ENCODE peak calls at places on chromosome 9, in seven cellular contexts. One of them, this sample, is unnamed.

GRCh38 chr9:123550012-123550411 is 194.0 kb downstream of the CRB2 start:
- DNase-seq in non-pigmented ciliary epithelial cell: no peak
- DNase-seq in NCI-H524: no peak
- DNase-seq in ELR: no peak
- DNase-seq in AG09309: no peak
- DNase-seq in mesendoderm: peak; percentile 49
- DNase-seq in CD4-positive, alpha-beta memory T cell: no peak
- DNase-seq in this sample: no peak

GRCh38 chr9:134894136-134894860 is 13.7 kb downstream of the FCN2 start:
- DNase-seq in non-pigmented ciliary epithelial cell: no peak
- DNase-seq in NCI-H524: no peak
- DNase-seq in ELR: no peak
- DNase-seq in AG09309: no peak
- DNase-seq in mesendoderm: no peak
- DNase-seq in CD4-positive, alpha-beta memory T cell: no peak
- DNase-seq in this sample: no peak

GRCh38 chr9:132823370-132824144 is 54.5 kb downstream of the AK8 start:
- DNase-seq in non-pigmented ciliary epithelial cell: no peak
- DNase-seq in NCI-H524: no peak
- DNase-seq in ELR: no peak
- DNase-seq in AG09309: no peak
- DNase-seq in mesendoderm: no peak
- DNase-seq in CD4-positive, alpha-beta memory T cell: no peak
- DNase-seq in this sample: no peak

GRCh38 chr9:121295662-121296191 is 27.8 kb downstream of the GSN start:
- DNase-seq in non-pigmented ciliary epithelial cell: no peak
- DNase-seq in NCI-H524: no peak
- DNase-seq in ELR: no peak
- DNase-seq in AG09309: no peak
- DNase-seq in mesendoderm: no peak
- DNase-seq in CD4-positive, alpha-beta memory T cell: no peak
- DNase-seq in this sample: no peak

GRCh38 chr9:133738039-133738805 is at the start of gene SARDH:
- DNase-seq in non-pigmented ciliary epithelial cell: no peak
- DNase-seq in NCI-H524: peak; percentile 94
- DNase-seq in ELR: peak; percentile 40
- DNase-seq in AG09309: no peak
- DNase-seq in mesendoderm: peak; percentile 91
- DNase-seq in CD4-positive, alpha-beta memory T cell: no peak
- DNase-seq in this sample: peak; percentile 60

GRCh38 chr9:96464426-96464825 is 14.5 kb downstream of the HABP4 start:
- DNase-seq in non-pigmented ciliary epithelial cell: no peak
- DNase-seq in NCI-H524: no peak
- DNase-seq in ELR: no peak
- DNase-seq in AG09309: no peak
- DNase-seq in mesendoderm: no peak
- DNase-seq in CD4-positive, alpha-beta memory T cell: no peak
- DNase-seq in this sample: no peak

GRCh38 chr9:5800969-5801738 is 31.8 kb downstream of the ERMP1 start:
- DNase-seq in non-pigmented ciliary epithelial cell: no peak
- DNase-seq in NCI-H524: no peak
- DNase-seq in ELR: no peak
- DNase-seq in AG09309: no peak
- DNase-seq in mesendoderm: peak; percentile 10
- DNase-seq in CD4-positive, alpha-beta memory T cell: no peak
- DNase-seq in this sample: no peak

GRCh38 chr9:37903581-37903830 is 421 bp downstream of the SLC25A51 start:
- DNase-seq in non-pigmented ciliary epithelial cell: no peak
- DNase-seq in NCI-H524: no peak
- DNase-seq in ELR: peak; percentile 64
- DNase-seq in AG09309: no peak
- DNase-seq in mesendoderm: peak; percentile 61
- DNase-seq in CD4-positive, alpha-beta memory T cell: no peak
- DNase-seq in this sample: peak; percentile 49

GRCh38 chr9:131397100-131397790 is 3.4 kb downstream of the PRRC2B start:
- DNase-seq in non-pigmented ciliary epithelial cell: no peak
- DNase-seq in NCI-H524: no peak
- DNase-seq in ELR: peak; percentile 64
- DNase-seq in AG09309: no peak
- DNase-seq in mesendoderm: peak; percentile 96
- DNase-seq in CD4-positive, alpha-beta memory T cell: no peak
- DNase-seq in this sample: no peak

GRCh38 chr9:38443181-38443580 is 18.9 kb upstream of the IGFBPL1 start:
- DNase-seq in non-pigmented ciliary epithelial cell: no peak
- DNase-seq in NCI-H524: no peak
- DNase-seq in ELR: peak; percentile 52
- DNase-seq in AG09309: no peak
- DNase-seq in mesendoderm: peak; percentile 47
- DNase-seq in CD4-positive, alpha-beta memory T cell: no peak
- DNase-seq in this sample: peak; percentile 16

GRCh38 chr9:34463098-34463900 is 4.7 kb downstream of the DNAI1 start:
- DNase-seq in non-pigmented ciliary epithelial cell: no peak
- DNase-seq in NCI-H524: no peak
- DNase-seq in ELR: peak; percentile 90
- DNase-seq in AG09309: peak; percentile 78
- DNase-seq in mesendoderm: no peak
- DNase-seq in CD4-positive, alpha-beta memory T cell: no peak
- DNase-seq in this sample: no peak

GRCh38 chr9:115985657-115986056 is 167.9 kb upstream of the PAPPA start:
- DNase-seq in non-pigmented ciliary epithelial cell: no peak
- DNase-seq in NCI-H524: no peak
- DNase-seq in ELR: no peak
- DNase-seq in AG09309: no peak
- DNase-seq in mesendoderm: no peak
- DNase-seq in CD4-positive, alpha-beta memory T cell: no peak
- DNase-seq in this sample: no peak

GRCh38 chr9:110579763-110580255 is 268 bp upstream of the SVEP1 start:
- DNase-seq in non-pigmented ciliary epithelial cell: no peak
- DNase-seq in NCI-H524: no peak
- DNase-seq in ELR: peak; percentile 46
- DNase-seq in AG09309: peak; percentile 69
- DNase-seq in mesendoderm: peak; percentile 88
- DNase-seq in CD4-positive, alpha-beta memory T cell: no peak
- DNase-seq in this sample: peak; percentile 3

GRCh38 chr9:129145841-129146292 is 32.2 kb downstream of the IER5L start:
- DNase-seq in non-pigmented ciliary epithelial cell: peak; percentile 76
- DNase-seq in NCI-H524: no peak
- DNase-seq in ELR: peak; percentile 87
- DNase-seq in AG09309: no peak
- DNase-seq in mesendoderm: peak; percentile 98
- DNase-seq in CD4-positive, alpha-beta memory T cell: no peak
- DNase-seq in this sample: peak; percentile 65

GRCh38 chr9:129146441-129146933 is 31.6 kb downstream of the IER5L start:
- DNase-seq in non-pigmented ciliary epithelial cell: no peak
- DNase-seq in NCI-H524: no peak
- DNase-seq in ELR: no peak
- DNase-seq in AG09309: no peak
- DNase-seq in mesendoderm: peak; percentile 44
- DNase-seq in CD4-positive, alpha-beta memory T cell: no peak
- DNase-seq in this sample: no peak

GRCh38 chr9:3467593-3468219 is 58.1 kb downstream of the RFX3 start:
- DNase-seq in non-pigmented ciliary epithelial cell: peak; percentile 47
- DNase-seq in NCI-H524: peak; percentile 22
- DNase-seq in ELR: peak; percentile 71
- DNase-seq in AG09309: peak; percentile 37
- DNase-seq in mesendoderm: peak; percentile 84
- DNase-seq in CD4-positive, alpha-beta memory T cell: peak; percentile 65
- DNase-seq in this sample: peak; percentile 7

GRCh38 chr9:33785914-33786313 is 9.4 kb upstream of the PRSS3 start:
- DNase-seq in non-pigmented ciliary epithelial cell: no peak
- DNase-seq in NCI-H524: peak; percentile 23
- DNase-seq in ELR: peak; percentile 45
- DNase-seq in AG09309: no peak
- DNase-seq in mesendoderm: peak; percentile 53
- DNase-seq in CD4-positive, alpha-beta memory T cell: no peak
- DNase-seq in this sample: no peak

GRCh38 chr9:123928471-123929176 is 1.3 kb downstream of the DENND1A start:
- DNase-seq in non-pigmented ciliary epithelial cell: no peak
- DNase-seq in NCI-H524: no peak
- DNase-seq in ELR: peak; percentile 68
- DNase-seq in AG09309: no peak
- DNase-seq in mesendoderm: no peak
- DNase-seq in CD4-positive, alpha-beta memory T cell: no peak
- DNase-seq in this sample: no peak